ENCODE peak calls at places on chromosomes 3 and 15, in four cellular contexts. Z is IMR-90; Y is progenitor cell of endocrine pancreas; X is activated CD4-positive, alpha-beta memory T cell treated with anti-CD3 and anti-CD28 coated beads, Interleukin-2, amount 10 ng/mL, durations not matched to agents 7 days and 5 days. V is an unnamed sample.

GRCh38 chr3:46931631-46932441 is 44.7 kb downstream of the CCDC12 start:
- DNase-seq in Z (peak), Y (no peak), X (peak), V (no peak)

GRCh38 chr15:29233566-29233965 is 36.1 kb downstream of the NSMCE3 start:
- DNase-seq in Z (peak), X (no peak), Y (no peak), V (no peak)

GRCh38 chr3:190031887-190032752 is 88.6 kb downstream of the P3H2 start:
- DNase-seq in Z (peak), X (no peak), Y (no peak), V (no peak)

GRCh38 chr3:64484289-64484992 is 203.4 kb downstream of the ADAMTS9 start:
- DNase-seq in Z (peak), X (peak), Y (peak), V (peak)

GRCh38 chr15:46304320-46304719 is 669.5 kb downstream of the SQOR start:
- DNase-seq in X (no peak), Y (no peak), Z (no peak), V (peak)

GRCh38 chr3:49205154-49205788 is 33.9 kb downstream of the KLHDC8B start:
- DNase-seq in Z (no peak), X (no peak), Y (no peak), V (no peak)

GRCh38 chr3:19825175-19825574 is 108.8 kb downstream of the EFHB start:
- DNase-seq in Z (no peak), Y (no peak), X (no peak), V (no peak)

GRCh38 chr3:9879830-9880549 is at the start of gene CIDEC:
- DNase-seq in Y (no peak), X (no peak), Z (no peak), V (no peak)

GRCh38 chr3:64650096-64650622 is 37.6 kb downstream of the ADAMTS9 start:
- DNase-seq in Y (no peak), Z (no peak), X (no peak), V (no peak)

GRCh38 chr3:186209810-186210752 is 101.2 kb upstream of the ETV5 start:
- DNase-seq in X (no peak), Z (peak), Y (no peak), V (no peak)

GRCh38 chr3:72474775-72475174 is 373.5 kb downstream of the SHQ1 start:
- DNase-seq in Y (no peak), Z (no peak), X (no peak), V (no peak)

GRCh38 chr3:149657796-149658443 is at the start of gene WWTR1:
- DNase-seq in X (peak), Z (peak), Y (peak), V (peak)

GRCh38 chr15:92801412-92801773 is 98.7 kb upstream of the CHD2 start:
- DNase-seq in Y (no peak), Z (peak), X (no peak), V (no peak)

GRCh38 chr3:193997228-193998192 is 138.4 kb upstream of the HES1 start:
- DNase-seq in Y (no peak), X (no peak), Z (no peak), V (no peak)

GRCh38 chr3:127367593-127367992 is 79.7 kb upstream of the PRR20G start:
- DNase-seq in Y (no peak), Z (no peak), X (no peak), V (no peak)

GRCh38 chr3:146468234-146468931 is 978 bp downstream of the PLSCR2 start:
- DNase-seq in X (no peak), Y (no peak), Z (peak), V (no peak)

GRCh38 chr3:51929420-51930003 is 12.2 kb downstream of the RRP9 start:
- DNase-seq in X (no peak), Z (no peak), Y (no peak), V (no peak)

GRCh38 chr15:27137127-27137526 is 166.1 kb downstream of the GABRG3 start:
- DNase-seq in Z (no peak), X (no peak), Y (no peak), V (no peak)

GRCh38 chr15:66775127-66776105 is 73.4 kb downstream of the SMAD6 start:
- DNase-seq in Y (no peak), Z (no peak), X (no peak), V (no peak)

GRCh38 chr3:38985981-38986380 is 65.8 kb downstream of the SCN11A start:
- DNase-seq in Z (no peak), X (no peak), Y (no peak), V (no peak)

GRCh38 chr15:72782274-72782992 is 1.1 kb downstream of the ADPGK start:
- DNase-seq in X (no peak), Y (no peak), Z (no peak), V (no peak)

GRCh38 chr3:69201658-69202057 is 79.3 kb upstream of the LMOD3 start:
- DNase-seq in Z (no peak), Y (no peak), X (no peak), V (no peak)

GRCh38 chr3:102156426-102156825 is 278.4 kb upstream of the ZPLD1 start:
- DNase-seq in Z (peak), X (no peak), Y (no peak), V (no peak)

GRCh38 chr3:71323558-71323957 is 260.0 kb downstream of the FOXP1 start:
- DNase-seq in Z (no peak), X (no peak), Y (no peak), V (no peak)